ENCODE peak calls at places on chromosome X, in nine cellular contexts. Z is endothelial cell of umbilical vein; L is CD8-positive, alpha-beta T cell; T is AG09309; S is retinal pigment epithelial cell; O is left ventricle myocardium inferior; W is AG04449; D is mesendoderm; I is uterus. R is an unnamed sample.

GRCh38 chrX:67555578-67556203 is 11.9 kb downstream of the AR start:
- DNase-seq in Z (peak; percentile 31), L (no peak), T (no peak), S (no peak), O (no peak), W (no peak), D (peak; percentile 64), I (no peak), R (peak; percentile 60)

GRCh38 chrX:13258052-13258444 is 61.8 kb downstream of the ATXN3L start:
- DNase-seq in Z (no peak), L (no peak), T (no peak), S (no peak), O (no peak), W (no peak), D (no peak), I (no peak), R (no peak)

GRCh38 chrX:133726211-133726630 is 259.2 kb downstream of the GPC3 start:
- DNase-seq in Z (peak; percentile 15), L (no peak), T (peak; percentile 0), S (no peak), O (no peak), W (peak; percentile 23), D (peak; percentile 9), I (no peak), R (peak; percentile 65)

GRCh38 chrX:123173833-123174232 is 10.2 kb upstream of the GRIA3 start:
- DNase-seq in Z (no peak), L (no peak), T (no peak), S (no peak), O (no peak), W (no peak), D (peak; percentile 34), I (no peak), R (no peak)

GRCh38 chrX:9538544-9539045 is 73.7 kb downstream of the TBL1X start:
- DNase-seq in Z (no peak), L (no peak), T (no peak), S (no peak), O (no peak), W (no peak), D (no peak), I (no peak), R (no peak)

GRCh38 chrX:68599256-68600152 is 48.0 kb upstream of the STARD8 start:
- DNase-seq in Z (peak; percentile 9), L (no peak), T (no peak), S (no peak), O (no peak), W (no peak), D (no peak), I (no peak), R (peak; percentile 17)

GRCh38 chrX:85084770-85085393 is 81.2 kb downstream of the APOOL start:
- DNase-seq in Z (peak; percentile 27), L (no peak), T (peak; percentile 4), S (no peak), O (no peak), W (no peak), D (peak; percentile 13), I (no peak), R (peak; percentile 54)

GRCh38 chrX:154734101-154734781 is 16.6 kb downstream of the GAB3 start:
- DNase-seq in Z (peak; percentile 73), L (no peak), T (no peak), S (no peak), O (no peak), W (no peak), D (no peak), I (peak; percentile 40), R (peak; percentile 84)

GRCh38 chrX:153724252-153725038 is at the start of the genes ABCD1 and BCAP31:
- DNase-seq in Z (peak; percentile 84), L (peak; percentile 86), T (peak; percentile 32), S (no peak), O (peak; percentile 88), W (peak; percentile 5), D (peak; percentile 92), I (peak; percentile 88), R (peak; percentile 86)

GRCh38 chrX:153725039-153725831 is 579 bp downstream of the ABCD1 start:
- DNase-seq in Z (no peak), L (no peak), T (no peak), S (no peak), O (no peak), W (no peak), D (peak; percentile 51), I (no peak), R (no peak)

GRCh38 chrX:153727108-153727931 is 2.7 kb downstream of the ABCD1 start:
- DNase-seq in Z (peak; percentile 28), L (no peak), T (no peak), S (no peak), O (peak; percentile 62), W (no peak), D (peak; percentile 24), I (no peak), R (no peak)

GRCh38 chrX:153726286-153727107 is 1.8 kb downstream of the ABCD1 start:
- DNase-seq in Z (peak; percentile 56), L (no peak), T (no peak), S (no peak), O (peak; percentile 64), W (no peak), D (peak; percentile 96), I (peak; percentile 46), R (peak; percentile 34)

GRCh38 chrX:153725832-153726285 is 1.2 kb downstream of the ABCD1 start:
- DNase-seq in Z (no peak), L (no peak), T (no peak), S (no peak), O (no peak), W (no peak), D (no peak), I (no peak), R (no peak)
- H3K4me3 ChIP-seq in Z (no peak overlapping the region), L (no peak overlapping the region), T (peak overlapping the region; percentile 26), S (no peak overlapping the region), O (peak overlapping the region; percentile 81), W (no peak overlapping the region), D (no peak overlapping the region), I (no peak overlapping the region), R (no peak overlapping the region)

DNA sequence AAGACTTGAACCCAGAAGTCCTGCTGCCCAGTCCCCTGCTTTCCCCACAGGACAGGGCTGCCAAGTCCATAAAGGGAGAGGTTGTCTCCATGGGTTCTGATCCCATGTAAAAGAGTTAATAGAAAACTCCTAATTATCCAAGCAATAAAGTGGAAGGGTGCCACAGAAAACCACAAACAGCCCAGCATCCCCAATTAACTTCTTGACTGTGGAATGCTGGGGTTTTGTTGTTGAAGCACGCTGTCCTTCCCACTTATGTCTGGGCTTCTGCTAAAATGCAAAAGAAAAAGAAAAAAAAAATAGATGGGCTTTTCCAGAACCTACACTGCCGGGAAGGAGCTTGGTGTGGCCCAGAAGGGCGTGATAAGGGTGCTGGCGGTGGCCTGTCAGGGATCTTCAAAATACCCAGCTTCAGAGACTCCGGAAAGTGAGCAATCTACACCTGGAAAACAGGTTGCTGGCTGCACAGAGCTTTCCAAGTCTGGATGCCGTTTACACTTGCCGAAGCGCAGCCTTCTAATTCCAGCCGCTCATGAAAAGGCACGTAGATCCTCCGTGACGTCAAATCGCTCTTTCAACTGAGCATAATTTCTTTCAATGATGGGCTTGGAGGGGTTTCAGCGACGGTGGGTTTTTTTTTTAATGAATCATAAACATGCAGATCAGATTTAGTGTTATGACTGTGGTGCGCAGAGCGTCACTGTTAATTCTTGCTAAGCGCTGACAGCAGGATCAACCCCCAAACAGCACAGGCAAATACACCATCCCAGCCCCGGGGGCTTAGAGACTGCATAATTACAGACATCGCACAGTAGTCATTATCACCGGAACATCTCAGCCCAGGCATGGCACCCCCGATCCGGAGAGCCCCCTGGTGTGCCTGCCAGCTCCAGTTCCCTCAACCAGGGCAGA is 197.6 kb downstream of the BCOR start:
- DNase-seq in Z (no peak), L (no peak), T (no peak), S (peak; percentile 79), O (no peak), W (no peak), D (no peak), I (no peak), R (no peak)
- H3K4me3 ChIP-seq in Z (no peak overlapping the region), L (no peak overlapping the region), T (no peak overlapping the region), S (peak overlapping the region; percentile 11), O (peak overlapping the region; percentile 6), W (no peak overlapping the region), D (no peak overlapping the region), I (no peak overlapping the region), R (no peak overlapping the region)

DNA sequence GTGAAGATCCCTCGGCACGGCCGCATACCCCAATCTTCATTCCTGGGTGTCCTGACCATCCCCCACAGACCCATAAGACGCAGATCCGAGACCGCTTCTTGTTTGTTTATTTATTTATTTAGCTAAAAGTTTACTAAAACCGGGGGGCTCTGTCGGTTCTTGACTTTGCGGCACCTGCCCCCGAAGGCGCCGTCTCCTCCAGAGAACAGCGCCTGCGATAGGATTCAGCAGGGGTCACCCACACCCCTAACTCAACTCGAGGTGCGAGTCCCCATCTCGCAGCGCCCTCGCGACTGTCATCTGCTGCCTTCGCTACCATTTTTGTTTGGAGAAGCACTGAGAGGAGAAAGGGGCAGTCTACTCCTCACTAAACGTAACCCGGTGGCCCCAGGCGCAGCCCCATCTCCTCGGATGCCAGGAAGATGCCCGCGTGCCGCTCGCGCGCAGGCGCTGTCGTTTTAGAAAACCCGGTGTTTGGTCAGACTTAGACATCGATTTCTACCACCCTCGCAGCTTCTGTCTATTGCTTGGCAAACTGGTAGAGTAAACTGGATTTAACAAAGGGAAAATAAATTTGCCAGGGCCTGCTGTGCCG is 18.9 kb upstream of the GPR101 start:
- DNase-seq in Z (no peak), L (no peak), T (no peak), S (no peak), O (no peak), W (no peak), D (no peak), I (no peak), R (no peak)
- H3K4me3 ChIP-seq in Z (peak overlapping the region; percentile 28), L (peak overlapping the region; percentile 50), T (peak overlapping the region; percentile 44), S (peak overlapping the region; percentile 42), O (peak overlapping the region; percentile 62), W (peak overlapping the region; percentile 47), D (no peak overlapping the region), I (peak overlapping the region; percentile 12), R (peak overlapping the region; percentile 52)

DNA sequence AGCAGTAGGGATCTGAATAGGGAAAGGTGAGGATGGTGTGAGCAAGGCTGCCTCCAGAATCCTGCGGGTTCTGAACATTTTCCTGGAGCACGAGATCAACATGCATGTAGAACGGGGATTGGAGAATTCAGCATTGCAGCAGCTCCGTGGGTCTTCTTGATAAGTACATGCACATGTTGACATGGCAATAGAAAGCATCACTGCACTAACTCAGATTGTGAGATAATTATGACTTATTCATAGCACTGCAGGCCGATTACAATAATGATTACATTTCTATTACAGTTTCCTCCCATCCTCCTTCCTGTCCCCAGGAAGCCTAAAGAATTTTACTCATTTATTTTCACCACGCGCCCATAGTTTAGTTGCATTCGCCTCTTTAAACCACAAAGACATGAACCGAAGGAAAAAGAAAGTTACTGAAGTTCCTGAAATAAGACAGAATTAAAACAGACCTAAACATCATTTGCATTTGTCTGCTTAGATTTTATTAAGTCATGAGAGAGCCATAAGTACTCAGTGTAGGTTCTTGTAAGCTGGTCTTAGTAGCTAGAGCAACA is 61.3 kb upstream of the ARX start:
- DNase-seq in Z (no peak), L (no peak), T (no peak), S (no peak), O (no peak), W (no peak), D (no peak), I (no peak), R (no peak)
- H3K4me3 ChIP-seq in Z (no peak overlapping the region), L (no peak overlapping the region), T (no peak overlapping the region), S (no peak overlapping the region), O (no peak overlapping the region), W (no peak overlapping the region), D (no peak overlapping the region), I (no peak overlapping the region), R (no peak overlapping the region)